ENCODE peak calls at places on chromosomes 2 and 18, in six cellular contexts. H is right lobe of liver, N is tibial nerve, Y is breast epithelium, C is esophagus squamous epithelium, A is left ventricle myocardium inferior. X is an unnamed sample. For H3K4me1, the result is how much of the 10 kb centered on the place peaks cover.

GRCh38 chr18:34493099-34493544 is 217.0 kb upstream of the DTNA start:
- DNase-seq in H (peak), N (peak), Y (peak), C (no peak), A (peak), X (peak)

GRCh38 chr2:25558262-25558661 is 115.1 kb downstream of the DTNB start:
- DNase-seq in H (no peak), N (peak), Y (no peak), C (no peak), A (no peak), X (no peak)

GRCh38 chr18:79523738-79524180 is 128.0 kb downstream of the NFATC1 start:
- DNase-seq in H (peak), N (no peak), Y (no peak), C (no peak), A (no peak), X (no peak)

GRCh38 chr2:127471286-127471983 is 53.2 kb downstream of the PROC start:
- DNase-seq in H (no peak), N (no peak), Y (no peak), C (no peak), A (no peak), X (no peak)

GRCh38 chr2:3461781-3462492 is 57.4 kb downstream of the ADI1 start:
- DNase-seq in H (no peak), N (peak), Y (no peak), C (no peak), A (no peak), X (peak)

GRCh38 chr2:223941579-223942277 is 3.4 kb downstream of the WDFY1 start:
- DNase-seq in H (no peak), N (no peak), Y (no peak), C (no peak), A (no peak), X (peak)

GRCh38 chr18:48800877-48801727 is 149.7 kb downstream of the SMAD7 start:
- DNase-seq in H (peak), N (no peak), Y (no peak), C (no peak), A (peak), X (no peak)

GRCh38 chr2:172597191-172597842 is 41.4 kb downstream of the PDK1 start:
- DNase-seq in H (no peak), N (no peak), Y (no peak), C (no peak), A (no peak), X (no peak)

GRCh38 chr2:45938649-45939511 is 287.4 kb downstream of the PRKCE start:
- DNase-seq in H (peak), N (peak), Y (peak), C (no peak), A (peak), X (peak)

GRCh38 chr2:142693171-142693950 is 184.1 kb upstream of the KYNU start:
- DNase-seq in H (no peak), N (no peak), Y (no peak), C (no peak), A (no peak), X (no peak)

GRCh38 chr2:118388771-118389170 is 300.5 kb downstream of the INSIG2 start:
- DNase-seq in H (no peak), N (no peak), Y (no peak), C (no peak), A (no peak), X (no peak)

GRCh38 chr18:70172225-70172624 is 33.3 kb downstream of the RTTN start:
- DNase-seq in H (no peak), N (no peak), Y (no peak), C (no peak), A (no peak), X (no peak)
- TF ChIP-seq CTCF in H (peak), N (no peak), Y (no peak), C (no peak), A (peak), X (peak)

GRCh38 chr2:232263295-232263694 is 115.3 kb upstream of the ALPP start:
- DNase-seq in H (no peak), N (no peak), Y (no peak), C (no peak), A (no peak), X (no peak)
- H3K27ac ChIP-seq in H (no peak), N (no peak), Y (no peak), C (no peak), A (no peak), X (no peak)

GRCh38 chr2:56015631-56016251 is 92.2 kb upstream of the EFEMP1 start:
- DNase-seq in H (no peak), N (no peak), Y (no peak), C (no peak), A (no peak), X (no peak)

GRCh38 chr2:56014075-56014730 is 90.6 kb upstream of the EFEMP1 start:
- DNase-seq in H (no peak), N (no peak), Y (no peak), C (no peak), A (no peak), X (no peak)

GRCh38 chr2:56018202-56018601 is 94.6 kb upstream of the EFEMP1 start:
- DNase-seq in H (no peak), N (no peak), Y (no peak), C (no peak), A (no peak), X (no peak)

GRCh38 chr2:56013475-56013874 is 89.9 kb upstream of the EFEMP1 start:
- DNase-seq in H (no peak), N (no peak), Y (no peak), C (no peak), A (no peak), X (no peak)

GRCh38 chr2:56017784-56018183 is 94.2 kb upstream of the EFEMP1 start:
- DNase-seq in H (no peak), N (no peak), Y (no peak), C (no peak), A (no peak), X (no peak)
- H3K4me1 ChIP-seq in H (under half), N (under half), Y (under half), C (under half), A (under half), X (under half)

DNA sequence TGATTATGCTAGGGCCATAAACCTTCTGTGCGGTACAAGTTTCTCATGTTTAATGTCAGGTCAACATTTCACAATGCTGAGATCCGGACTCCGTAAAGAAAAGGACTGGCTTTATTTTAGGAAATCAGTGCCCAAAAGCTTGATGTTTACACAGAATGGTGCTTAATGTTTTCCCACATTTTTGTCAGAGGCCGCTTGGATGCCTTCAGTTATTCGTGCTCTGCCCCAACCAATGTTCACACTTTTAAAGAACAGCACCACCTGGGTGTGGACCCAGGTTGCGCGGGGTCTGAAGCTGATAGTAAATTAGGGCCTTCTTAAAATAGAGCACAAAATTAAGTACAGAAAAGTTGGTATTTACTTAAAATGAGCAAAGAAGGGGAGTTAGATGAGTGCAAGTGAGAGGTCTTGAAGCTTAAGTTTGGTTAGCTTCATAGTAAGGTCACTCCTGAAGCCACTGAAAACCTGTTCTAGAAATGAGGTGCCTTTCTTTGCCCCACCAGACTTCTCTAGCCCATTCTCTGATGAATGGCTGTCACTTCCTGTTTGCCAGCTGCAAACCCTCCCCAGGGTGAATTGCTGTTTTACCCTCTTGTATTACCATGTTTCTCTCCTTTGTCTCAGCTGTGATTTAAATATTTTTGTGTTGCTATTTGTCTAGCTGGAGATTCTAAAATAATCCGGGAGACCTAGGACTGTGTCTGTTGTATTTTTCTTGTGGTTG is 20.5 kb downstream of the SLC3A1 start:
- DNase-seq in H (no peak), N (no peak), Y (no peak), C (no peak), A (no peak), X (no peak)
- TF ChIP-seq CTCF in H (peak), N (peak), Y (peak), C (no peak), A (no peak), X (peak)